ENCODE peak calls at places on chromosomes 2 and 18, in four cellular contexts. A is GM12878, M is K562, G is HL-60. J is an unnamed sample.

GRCh38 chr2:201931955-201932354 is 101.7 kb upstream of the FZD7 start:
- DNase-seq in A (no peak), G (no peak), M (no peak), J (no peak)

GRCh38 chr2:20136149-20136548 is 84.7 kb upstream of the LAPTM4A start:
- DNase-seq in M (no peak), G (no peak), A (no peak), J (no peak)

GRCh38 chr2:128311216-128311754 is 7.4 kb downstream of the HS6ST1 start:
- DNase-seq in M (no peak), G (no peak), A (no peak), J (no peak)

GRCh38 chr18:46627136-46627535 is 29.9 kb downstream of the LOXHD1 start:
- DNase-seq in G (no peak), M (no peak), A (no peak), J (no peak)

GRCh38 chr18:63189817-63190216 is 129.8 kb downstream of the BCL2 start:
- DNase-seq in M (no peak), G (no peak), A (no peak), J (no peak)

GRCh38 chr2:74515271-74516069 is 1.2 kb downstream of the TLX2 start:
- DNase-seq in A (no peak), M (no peak), G (no peak), J (no peak)

GRCh38 chr18:2850816-2851215 is 4.0 kb downstream of the EMILIN2 start:
- DNase-seq in G (no peak), M (no peak), A (no peak), J (no peak)

GRCh38 chr2:86482034-86482433 is 40.9 kb downstream of the KDM3A start:
- DNase-seq in A (no peak), G (no peak), M (no peak), J (no peak)

GRCh38 chr18:43606800-43607199 is 329.5 kb upstream of the SYT4 start:
- DNase-seq in A (no peak), M (no peak), G (no peak), J (no peak)

GRCh38 chr2:8487461-8487932 is 194.4 kb upstream of the ID2 start:
- DNase-seq in G (no peak), A (no peak), M (no peak), J (no peak)

GRCh38 chr2:36609507-36609906 is 11.5 kb upstream of the FEZ2 start:
- DNase-seq in G (no peak), A (no peak), M (no peak), J (no peak)

GRCh38 chr2:23492941-23493340 is 108.0 kb downstream of the KLHL29 start:
- DNase-seq in M (no peak), G (peak; percentile 27), A (no peak), J (no peak)

GRCh38 chr2:98508690-98509054 is 64.0 kb downstream of the INPP4A start:
- DNase-seq in A (no peak), M (peak; percentile 44), G (peak; percentile 94), J (no peak)

GRCh38 chr2:45180033-45180746 is 170.9 kb upstream of the SIX2 start:
- DNase-seq in G (no peak), M (no peak), A (no peak), J (no peak)

GRCh38 chr18:31102941-31103340 is 720 bp upstream of the DSC2 start:
- DNase-seq in G (no peak), M (no peak), A (no peak), J (no peak)

GRCh38 chr2:53632126-53632460 is 135.5 kb upstream of the CHAC2 start:
- DNase-seq in A (no peak), M (no peak), G (no peak), J (no peak)

GRCh38 chr2:63622751-63623150 is 34.0 kb downstream of the MDH1 start:
- DNase-seq in M (no peak), A (no peak), G (no peak), J (no peak)

GRCh38 chr18:2134364-2134763 is 436.9 kb downstream of the METTL4 start:
- DNase-seq in M (no peak), G (no peak), A (no peak), J (no peak)

GRCh38 chr2:219142329-219142728 is 18.3 kb downstream of the NHEJ1 start:
- DNase-seq in M (no peak), A (no peak), G (no peak), J (no peak)

GRCh38 chr2:168851674-168852320 is 38.4 kb downstream of the SPC25 start:
- DNase-seq in M (peak; percentile 92), A (no peak), G (no peak), J (no peak)

GRCh38 chr18:31793531-31793930 is 32.9 kb upstream of the SLC25A52 start:
- DNase-seq in A (no peak), M (no peak), G (no peak), J (no peak)

GRCh38 chr2:17133052-17133671 is 385.1 kb downstream of the RAD51AP2 start:
- DNase-seq in G (no peak), A (no peak), M (peak; percentile 54), J (no peak)

GRCh38 chr18:79405781-79406575 is 10.2 kb downstream of the NFATC1 start:
- DNase-seq in G (peak; percentile 89), A (peak; percentile 45), M (no peak), J (peak; percentile 93)

GRCh38 chr2:11996618-11997017 is 250.2 kb downstream of the LPIN1 start:
- DNase-seq in A (no peak), M (no peak), G (no peak), J (no peak)

GRCh38 chr2:70717431-70718038 is 50.5 kb downstream of the ADD2 start:
- DNase-seq in M (peak; percentile 85), G (no peak), A (no peak), J (no peak)
- TF ChIP-seq SPI1 in M (no peak), G (no peak), A (no peak), J (no peak)

GRCh38 chr2:31213883-31214637 is 3.3 kb downstream of the CAPN14 start:
- DNase-seq in G (no peak), A (no peak), M (no peak), J (no peak)

GRCh38 chr2:31213063-31213882 is 4.0 kb downstream of the CAPN14 start:
- DNase-seq in G (no peak), M (no peak), A (no peak), J (no peak)

GRCh38 chr2:31216734-31217133 is 581 bp downstream of the CAPN14 start:
- DNase-seq in G (no peak), A (peak; percentile 36), M (peak; percentile 24), J (no peak)

GRCh38 chr2:31214638-31214915 is 2.7 kb downstream of the CAPN14 start:
- DNase-seq in A (no peak), G (no peak), M (no peak), J (no peak)

GRCh38 chr2:31212659-31213058 is 4.7 kb downstream of the CAPN14 start:
- DNase-seq in G (no peak), A (no peak), M (no peak), J (no peak)
- TF ChIP-seq SPI1 in G (no peak), A (no peak), M (no peak), J (no peak)

GRCh38 chr2:149562304-149562703 is 25.3 kb downstream of the MMADHC start:
- DNase-seq in M (no peak), A (no peak), G (no peak), J (no peak)

GRCh38 chr2:149564983-149565382 is 22.6 kb downstream of the MMADHC start:
- DNase-seq in A (no peak), G (no peak), M (no peak), J (no peak)

GRCh38 chr2:149561309-149561926 is 26.2 kb downstream of the MMADHC start:
- DNase-seq in G (peak; percentile 23), M (peak; percentile 30), A (no peak), J (no peak)

GRCh38 chr2:149568138-149568537 is 19.4 kb downstream of the MMADHC start:
- DNase-seq in G (peak; percentile 28), M (no peak), A (no peak), J (no peak)

DNA sequence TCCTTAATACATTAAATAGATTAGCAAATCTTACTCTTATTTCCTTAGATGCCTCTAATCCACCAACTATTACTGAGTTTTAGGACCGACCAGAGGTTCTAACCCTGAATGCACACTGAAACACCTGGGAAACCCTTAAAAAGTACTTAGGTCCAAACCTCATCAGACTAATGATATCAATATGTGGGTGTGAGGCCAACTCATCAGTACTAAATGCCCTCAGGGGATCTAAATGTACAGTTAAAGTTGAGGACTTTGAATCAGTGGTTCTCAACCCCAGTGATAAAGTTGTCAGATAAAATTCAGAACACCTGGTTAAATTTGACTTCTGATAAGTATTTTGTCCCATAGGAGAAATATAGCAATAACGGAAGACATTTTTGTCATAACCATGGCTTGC is 20.9 kb downstream of the MMADHC start:
- DNase-seq in A (no peak), M (no peak), G (no peak), J (no peak)
- TF ChIP-seq SPI1 in A (no peak), M (no peak), G (no peak), J (no peak)

GRCh38 chr2:231644426-231644825 is 51.8 kb downstream of the TEX44 start:
- DNase-seq in M (no peak), A (no peak), G (no peak), J (no peak)

GRCh38 chr2:231643494-231643888 is 50.8 kb downstream of the TEX44 start:
- DNase-seq in G (no peak), M (no peak), A (no peak), J (no peak)

GRCh38 chr2:231640229-231640628 is 47.6 kb downstream of the TEX44 start:
- DNase-seq in G (no peak), M (no peak), A (no peak), J (no peak)

GRCh38 chr2:231642631-231643493 is 50.2 kb downstream of the TEX44 start:
- DNase-seq in A (peak; percentile 63), G (peak; percentile 65), M (peak; percentile 42), J (no peak)

DNA sequence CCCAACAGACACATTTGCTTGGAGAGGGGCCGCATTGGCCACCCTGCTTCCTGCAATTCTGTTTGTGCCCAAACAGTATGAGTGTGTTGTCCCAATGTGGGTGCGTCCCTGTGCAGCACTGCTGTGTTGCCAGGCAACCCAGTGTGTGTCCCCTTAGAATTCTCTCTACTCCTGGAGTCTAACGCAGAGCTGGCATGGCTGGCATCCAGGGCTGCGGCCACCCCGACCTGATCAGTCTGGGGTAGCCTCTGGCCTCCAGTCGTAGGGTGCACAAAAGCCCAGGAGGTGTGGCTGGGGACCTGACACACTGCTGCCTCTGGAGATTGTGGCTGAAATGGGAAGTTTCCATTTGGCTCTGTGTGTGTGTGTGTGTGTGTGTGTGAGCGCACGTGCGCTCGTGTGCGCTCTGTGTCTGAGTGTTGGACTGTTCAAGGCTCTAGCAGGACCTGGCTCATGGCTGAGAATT is 48.0 kb downstream of the TEX44 start:
- DNase-seq in M (no peak), A (no peak), G (peak; percentile 81), J (no peak)
- TF ChIP-seq SPI1 in M (no peak), A (no peak), G (no peak), J (no peak)

J was measured in GM12891.